ENCODE peak calls at places on chromosome 4, in four cellular contexts. One of them, this sample, is unnamed.

GRCh38 chr4:40256329-40256728 is 59.5 kb downstream of the RHOH start:
- DNase-seq in B cell: no peak
- DNase-seq in WTC11: no peak
- DNase-seq in heart right ventricle: no peak
- DNase-seq in this sample: no peak

GRCh38 chr4:75511841-75512240 is 2.4 kb downstream of the RCHY1 start:
- DNase-seq in B cell: no peak
- DNase-seq in WTC11: no peak
- DNase-seq in heart right ventricle: no peak
- DNase-seq in this sample: no peak

GRCh38 chr4:112896326-112896892 is 153.0 kb upstream of the ANK2 start:
- DNase-seq in B cell: no peak
- DNase-seq in WTC11: no peak
- DNase-seq in heart right ventricle: no peak
- DNase-seq in this sample: no peak

GRCh38 chr4:60133414-60133813 is 1066.7 kb upstream of the ADGRL3 start:
- DNase-seq in B cell: no peak
- DNase-seq in WTC11: no peak
- DNase-seq in heart right ventricle: no peak
- DNase-seq in this sample: no peak

GRCh38 chr4:94827481-94828110 is 69.8 kb downstream of the BMPR1B start:
- DNase-seq in B cell: no peak
- DNase-seq in WTC11: no peak
- DNase-seq in heart right ventricle: no peak
- DNase-seq in this sample: no peak

GRCh38 chr4:110033994-110034393 is 121.3 kb downstream of the EGF start:
- DNase-seq in B cell: peak
- DNase-seq in WTC11: no peak
- DNase-seq in heart right ventricle: no peak
- DNase-seq in this sample: peak

GRCh38 chr4:8542776-8543525 is 37.2 kb upstream of the GPR78 start:
- DNase-seq in B cell: no peak
- DNase-seq in WTC11: no peak
- DNase-seq in heart right ventricle: no peak
- DNase-seq in this sample: no peak

GRCh38 chr4:14180166-14180565 is 552.6 kb upstream of the BOD1L1 start:
- DNase-seq in B cell: no peak
- DNase-seq in WTC11: no peak
- DNase-seq in heart right ventricle: no peak
- DNase-seq in this sample: no peak

GRCh38 chr4:158949094-158949493 is 153.8 kb upstream of the RAPGEF2 start:
- DNase-seq in B cell: no peak
- DNase-seq in WTC11: no peak
- DNase-seq in heart right ventricle: no peak
- DNase-seq in this sample: no peak

GRCh38 chr4:108427946-108428345 is 192.4 kb upstream of the RPL34 start:
- DNase-seq in B cell: no peak
- DNase-seq in WTC11: no peak
- DNase-seq in heart right ventricle: no peak
- DNase-seq in this sample: no peak

GRCh38 chr4:141352775-141353544 is 132.3 kb downstream of the ZNF330 start:
- DNase-seq in B cell: no peak
- DNase-seq in WTC11: no peak
- DNase-seq in heart right ventricle: no peak
- DNase-seq in this sample: no peak

GRCh38 chr4:138567696-138568095 is 325.5 kb upstream of the SLC7A11 start:
- DNase-seq in B cell: no peak
- DNase-seq in WTC11: no peak
- DNase-seq in heart right ventricle: no peak
- DNase-seq in this sample: no peak

GRCh38 chr4:121070696-121071639 is 1.4 kb downstream of the NDNF start:
- DNase-seq in B cell: no peak
- DNase-seq in WTC11: peak
- DNase-seq in heart right ventricle: peak
- DNase-seq in this sample: peak

GRCh38 chr4:187908079-187908501 is 87.5 kb upstream of the ZFP42 start:
- DNase-seq in B cell: no peak
- DNase-seq in WTC11: no peak
- DNase-seq in heart right ventricle: no peak
- DNase-seq in this sample: no peak

GRCh38 chr4:152680988-152681731 is 1.4 kb upstream of the TMEM154 start:
- DNase-seq in B cell: no peak
- DNase-seq in WTC11: no peak
- DNase-seq in heart right ventricle: no peak
- DNase-seq in this sample: no peak

GRCh38 chr4:175419120-175419774 is 392.8 kb downstream of the GPM6A start:
- DNase-seq in B cell: no peak
- DNase-seq in WTC11: no peak
- DNase-seq in heart right ventricle: no peak
- DNase-seq in this sample: no peak

GRCh38 chr4:175422331-175422730 is 389.7 kb downstream of the GPM6A start:
- DNase-seq in B cell: no peak
- DNase-seq in WTC11: no peak
- DNase-seq in heart right ventricle: no peak
- DNase-seq in this sample: no peak

GRCh38 chr4:175418511-175418910 is 393.6 kb downstream of the GPM6A start:
- DNase-seq in B cell: no peak
- DNase-seq in WTC11: no peak
- DNase-seq in heart right ventricle: no peak
- DNase-seq in this sample: no peak

GRCh38 chr4:175424111-175424510 is 388.0 kb downstream of the GPM6A start:
- DNase-seq in B cell: no peak
- DNase-seq in WTC11: no peak
- DNase-seq in heart right ventricle: no peak
- DNase-seq in this sample: no peak

DNA sequence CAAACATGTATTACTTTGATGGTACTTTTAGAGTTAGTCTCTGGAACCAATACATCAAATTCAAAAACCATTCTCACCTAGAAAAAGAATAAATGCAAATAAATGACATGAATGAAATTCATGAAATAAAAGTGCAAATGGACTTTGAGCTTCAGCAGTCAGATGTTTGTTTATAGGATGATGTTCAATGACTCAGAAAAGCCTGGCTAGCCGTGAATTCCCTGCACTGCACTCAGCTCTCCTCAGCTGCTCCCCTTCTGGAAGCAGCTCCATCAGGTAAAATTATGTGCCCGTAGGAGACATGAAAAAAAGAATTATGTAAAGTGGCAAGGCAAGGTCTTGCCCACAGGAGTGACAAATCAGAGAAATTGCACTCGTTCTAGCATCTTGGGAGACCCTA is 390.6 kb downstream of the GPM6A start:
- DNase-seq in B cell: no peak
- DNase-seq in WTC11: no peak
- DNase-seq in heart right ventricle: no peak
- DNase-seq in this sample: no peak
- TF ChIP-seq CTCF in B cell: no peak
- TF ChIP-seq CTCF in WTC11: no peak
- TF ChIP-seq CTCF in heart right ventricle: no peak
- TF ChIP-seq CTCF in this sample: no peak

GRCh38 chr4:3366893-3367775 is 74.3 kb downstream of the RGS12 start:
- DNase-seq in B cell: no peak
- DNase-seq in WTC11: no peak
- DNase-seq in heart right ventricle: no peak
- DNase-seq in this sample: no peak
- TF ChIP-seq CTCF in B cell: no peak
- TF ChIP-seq CTCF in WTC11: no peak
- TF ChIP-seq CTCF in heart right ventricle: no peak
- TF ChIP-seq CTCF in this sample: no peak

GRCh38 chr4:148056879-148057278 is 325.0 kb downstream of the ARHGAP10 start:
- DNase-seq in B cell: peak
- DNase-seq in WTC11: peak
- DNase-seq in heart right ventricle: peak
- DNase-seq in this sample: peak
- TF ChIP-seq CTCF in B cell: peak
- TF ChIP-seq CTCF in WTC11: peak
- TF ChIP-seq CTCF in heart right ventricle: peak
- TF ChIP-seq CTCF in this sample: peak

DNA sequence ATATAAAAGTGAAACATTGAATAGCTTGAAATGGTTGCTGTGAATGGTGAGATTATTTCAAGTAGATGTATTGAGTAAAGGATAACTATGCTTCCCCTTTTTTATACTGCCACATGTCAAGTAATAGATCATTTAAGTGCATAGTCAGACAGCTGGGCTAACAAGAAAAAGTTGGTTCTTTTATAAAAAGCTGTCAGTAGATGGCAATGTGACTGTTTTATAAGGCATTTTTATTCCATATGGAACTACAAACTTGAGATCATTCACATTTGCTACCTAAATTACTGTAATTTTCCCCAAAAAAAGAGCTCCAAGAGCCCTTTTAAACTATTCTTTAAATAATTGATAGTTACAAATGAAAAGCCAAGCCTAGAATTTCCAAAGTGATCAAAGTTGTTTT is 831.0 kb downstream of the C4orf33 start:
- DNase-seq in B cell: no peak
- DNase-seq in WTC11: no peak
- DNase-seq in heart right ventricle: no peak
- DNase-seq in this sample: no peak
- TF ChIP-seq CTCF in B cell: no peak
- TF ChIP-seq CTCF in WTC11: no peak
- TF ChIP-seq CTCF in heart right ventricle: no peak
- TF ChIP-seq CTCF in this sample: no peak

GRCh38 chr4:76801621-76802545 is 96.1 kb downstream of the SOWAHB start:
- DNase-seq in B cell: no peak
- DNase-seq in WTC11: peak
- DNase-seq in heart right ventricle: peak
- DNase-seq in this sample: no peak

GRCh38 chr4:76802546-76803021 is 95.4 kb downstream of the SOWAHB start:
- DNase-seq in B cell: no peak
- DNase-seq in WTC11: no peak
- DNase-seq in heart right ventricle: no peak
- DNase-seq in this sample: no peak

GRCh38 chr4:76806336-76806735 is 91.6 kb downstream of the SOWAHB start:
- DNase-seq in B cell: no peak
- DNase-seq in WTC11: no peak
- DNase-seq in heart right ventricle: no peak
- DNase-seq in this sample: no peak

GRCh38 chr4:76803522-76803921 is 94.4 kb downstream of the SOWAHB start:
- DNase-seq in B cell: no peak
- DNase-seq in WTC11: no peak
- DNase-seq in heart right ventricle: no peak
- DNase-seq in this sample: no peak

GRCh38 chr4:76804060-76804459 is 93.9 kb downstream of the SOWAHB start:
- DNase-seq in B cell: no peak
- DNase-seq in WTC11: no peak
- DNase-seq in heart right ventricle: no peak
- DNase-seq in this sample: no peak
- TF ChIP-seq CTCF in B cell: no peak
- TF ChIP-seq CTCF in WTC11: no peak
- TF ChIP-seq CTCF in heart right ventricle: no peak
- TF ChIP-seq CTCF in this sample: no peak

GRCh38 chr4:37434469-37434868 is 189.9 kb downstream of the NWD2 start:
- DNase-seq in B cell: no peak
- DNase-seq in WTC11: no peak
- DNase-seq in heart right ventricle: no peak
- DNase-seq in this sample: no peak
- TF ChIP-seq CTCF in B cell: no peak
- TF ChIP-seq CTCF in WTC11: no peak
- TF ChIP-seq CTCF in heart right ventricle: peak
- TF ChIP-seq CTCF in this sample: no peak

DNA sequence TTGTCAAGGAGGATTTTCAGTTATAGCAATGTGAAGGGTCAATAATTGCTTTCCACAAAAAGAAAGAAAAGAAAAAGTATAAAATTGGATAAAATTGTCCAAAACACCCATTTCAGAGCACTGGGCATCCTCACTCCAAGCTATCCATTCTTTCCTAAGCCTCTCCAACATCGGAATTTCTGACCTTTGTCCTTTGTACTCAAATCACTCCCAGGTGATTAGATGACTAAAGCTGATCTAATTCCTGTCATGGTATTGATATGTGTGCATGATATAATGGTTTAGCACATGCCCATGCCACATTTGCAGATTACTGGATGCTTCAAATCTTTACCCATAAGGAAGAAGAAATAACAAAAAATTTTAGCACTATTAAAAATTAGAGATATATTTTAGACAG is 152.3 kb downstream of the CENPC start:
- DNase-seq in B cell: no peak
- DNase-seq in WTC11: no peak
- DNase-seq in heart right ventricle: no peak
- DNase-seq in this sample: no peak
- TF ChIP-seq CTCF in B cell: no peak
- TF ChIP-seq CTCF in WTC11: no peak
- TF ChIP-seq CTCF in heart right ventricle: no peak
- TF ChIP-seq CTCF in this sample: no peak

DNA sequence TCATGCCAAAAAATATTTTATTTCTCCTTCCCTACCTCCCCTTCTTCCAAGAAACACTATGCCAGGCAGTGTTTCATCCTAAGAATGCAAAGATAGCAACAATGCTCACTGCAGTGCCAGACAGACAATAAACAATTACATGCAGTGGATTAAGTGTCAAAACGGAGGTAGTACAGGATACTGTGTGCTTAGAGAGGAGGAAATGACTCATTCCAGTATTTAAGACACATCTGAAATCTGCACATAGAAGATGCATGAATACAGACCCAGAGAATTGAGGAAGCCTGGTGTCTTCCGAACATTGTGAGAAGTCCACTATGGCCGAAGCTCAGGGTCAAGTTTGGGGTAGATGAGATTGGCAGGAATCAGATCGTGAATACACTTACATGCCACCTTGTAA is 326.4 kb downstream of the PPP3CA start:
- DNase-seq in B cell: no peak
- DNase-seq in WTC11: no peak
- DNase-seq in heart right ventricle: no peak
- DNase-seq in this sample: no peak
- TF ChIP-seq CTCF in B cell: no peak
- TF ChIP-seq CTCF in WTC11: no peak
- TF ChIP-seq CTCF in heart right ventricle: no peak
- TF ChIP-seq CTCF in this sample: no peak

DNA sequence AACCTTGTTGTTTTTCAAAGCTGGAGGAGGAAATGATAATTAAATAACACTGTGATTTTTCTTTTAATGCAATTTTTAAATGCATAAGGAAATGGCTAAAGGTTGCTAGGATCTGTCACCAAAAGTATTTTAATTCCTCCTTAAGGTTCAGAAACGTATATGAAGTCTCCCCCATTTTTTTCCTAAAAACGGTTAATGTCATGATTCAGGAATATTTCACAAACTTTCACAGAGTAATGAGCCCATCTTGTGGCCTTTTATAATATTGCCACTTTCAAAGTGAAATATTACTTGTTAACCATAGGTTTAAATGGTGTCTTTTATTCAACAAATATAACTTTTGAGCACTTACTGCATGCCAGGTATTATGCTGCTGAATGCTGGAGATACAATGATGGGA is 99.5 kb upstream of the USP38 start:
- DNase-seq in B cell: no peak
- DNase-seq in WTC11: no peak
- DNase-seq in heart right ventricle: no peak
- DNase-seq in this sample: no peak
- TF ChIP-seq CTCF in B cell: no peak
- TF ChIP-seq CTCF in WTC11: no peak
- TF ChIP-seq CTCF in heart right ventricle: no peak
- TF ChIP-seq CTCF in this sample: no peak

This sample was measured in activated CD8-positive, alpha-beta T cell treated with anti-CD3 and anti-CD28 coated beads for 36 hours.